ENCODE peak calls at places on chromosomes 4 and X, in six cellular contexts. One of them, this sample, is unnamed.

GRCh38 chrX:78619829-78620228 is 39.3 kb downstream of the RTL3 start:
- DNase-seq in NT2/D1: no peak
- DNase-seq in NCI-H1694: no peak
- DNase-seq in activated T-cell treated with anti-CD3 and anti-CD28 coated beads for 48 hours: no peak
- DNase-seq in GM04504: no peak
- DNase-seq in stimulated activated naive CD4-positive, alpha-beta T cell: no peak
- DNase-seq in this sample: no peak

GRCh38 chrX:25020391-25021131 is 4.8 kb upstream of the ARX start:
- DNase-seq in activated T-cell treated with anti-CD3 and anti-CD28 coated beads for 48 hours: peak
- DNase-seq in stimulated activated naive CD4-positive, alpha-beta T cell: no peak
- DNase-seq in GM04504: no peak
- DNase-seq in NT2/D1: no peak
- DNase-seq in NCI-H1694: no peak
- DNase-seq in this sample: no peak

GRCh38 chrX:137227164-137227563 is 193.4 kb upstream of the GPR101 start:
- DNase-seq in NT2/D1: no peak
- DNase-seq in GM04504: no peak
- DNase-seq in stimulated activated naive CD4-positive, alpha-beta T cell: no peak
- DNase-seq in NCI-H1694: no peak
- DNase-seq in activated T-cell treated with anti-CD3 and anti-CD28 coated beads for 48 hours: no peak
- DNase-seq in this sample: no peak

GRCh38 chr4:184648220-184649025 is 824 bp downstream of the CASP3 start:
- DNase-seq in stimulated activated naive CD4-positive, alpha-beta T cell: peak
- DNase-seq in activated T-cell treated with anti-CD3 and anti-CD28 coated beads for 48 hours: peak
- DNase-seq in NT2/D1: no peak
- DNase-seq in NCI-H1694: no peak
- DNase-seq in GM04504: peak
- DNase-seq in this sample: no peak

GRCh38 chr4:100019821-100020220 is 69.7 kb upstream of the H2AZ1 start:
- DNase-seq in NCI-H1694: no peak
- DNase-seq in GM04504: no peak
- DNase-seq in NT2/D1: no peak
- DNase-seq in activated T-cell treated with anti-CD3 and anti-CD28 coated beads for 48 hours: no peak
- DNase-seq in stimulated activated naive CD4-positive, alpha-beta T cell: no peak
- DNase-seq in this sample: no peak

GRCh38 chr4:187602339-187603092 is 393.1 kb upstream of the ZFP42 start:
- DNase-seq in activated T-cell treated with anti-CD3 and anti-CD28 coated beads for 48 hours: no peak
- DNase-seq in GM04504: peak
- DNase-seq in NCI-H1694: no peak
- DNase-seq in stimulated activated naive CD4-positive, alpha-beta T cell: no peak
- DNase-seq in NT2/D1: no peak
- DNase-seq in this sample: no peak

GRCh38 chrX:104098151-104098808 is 14.0 kb upstream of the ZCCHC18 start:
- DNase-seq in stimulated activated naive CD4-positive, alpha-beta T cell: peak
- DNase-seq in NCI-H1694: peak
- DNase-seq in activated T-cell treated with anti-CD3 and anti-CD28 coated beads for 48 hours: no peak
- DNase-seq in NT2/D1: peak
- DNase-seq in GM04504: peak
- DNase-seq in this sample: peak

GRCh38 chrX:123422875-123423274 is 238.8 kb downstream of the GRIA3 start:
- DNase-seq in NCI-H1694: peak
- DNase-seq in NT2/D1: peak
- DNase-seq in activated T-cell treated with anti-CD3 and anti-CD28 coated beads for 48 hours: no peak
- DNase-seq in stimulated activated naive CD4-positive, alpha-beta T cell: no peak
- DNase-seq in GM04504: no peak
- DNase-seq in this sample: no peak

GRCh38 chrX:72545990-72546389 is 26.7 kb downstream of the HDAC8 start:
- DNase-seq in GM04504: no peak
- DNase-seq in NCI-H1694: no peak
- DNase-seq in stimulated activated naive CD4-positive, alpha-beta T cell: no peak
- DNase-seq in activated T-cell treated with anti-CD3 and anti-CD28 coated beads for 48 hours: no peak
- DNase-seq in NT2/D1: no peak
- DNase-seq in this sample: no peak

This sample was measured in AG09309.